ENCODE peak calls at places on chromosomes 1 and 21, in four cellular contexts. J, C, N and U are unnamed samples.

GRCh38 chr1:210787800-210788199 is 346.1 kb downstream of the KCNH1 start:
- DNase-seq in J (no peak), C (no peak), N (no peak), U (no peak)

GRCh38 chr1:33792651-33793050 is 71.2 kb upstream of the HMGB4 start:
- DNase-seq in J (no peak), C (no peak), N (no peak), U (no peak)

GRCh38 chr1:42737986-42738677 is 1.9 kb downstream of the CLDN19 start:
- DNase-seq in J (no peak), C (no peak), N (no peak), U (no peak)

GRCh38 chr1:25566186-25566729 is 22.9 kb downstream of the LDLRAP1 start:
- DNase-seq in J (no peak), C (no peak), N (no peak), U (no peak)

GRCh38 chr21:33761104-33762036 is 119.1 kb downstream of the ITSN1 start:
- DNase-seq in J (no peak), C (no peak), N (no peak), U (no peak)

GRCh38 chr1:162168261-162168660 is 98.8 kb downstream of the NOS1AP start:
- DNase-seq in J (peak; percentile 85), C (no peak), N (no peak), U (no peak)

GRCh38 chr1:51650198-51650597 is 33.3 kb downstream of the OSBPL9 start:
- DNase-seq in J (no peak), C (no peak), N (no peak), U (no peak)

GRCh38 chr1:205065666-205066065 is 18.6 kb downstream of the TMEM81 start:
- DNase-seq in J (no peak), C (no peak), N (peak; percentile 42), U (no peak)

GRCh38 chr21:8998946-8999681 is 1522.3 kb upstream of the TPTE start:
- DNase-seq in J (no peak), C (no peak), N (no peak), U (no peak)

GRCh38 chr1:175178056-175178455 is 14.5 kb downstream of the KIAA0040 start:
- DNase-seq in J (no peak), C (no peak), N (no peak), U (no peak)

GRCh38 chr21:34962586-34963222 is 86.4 kb downstream of the RUNX1 start:
- DNase-seq in J (no peak), C (no peak), N (no peak), U (no peak)